ENCODE peak calls at places on chromosomes 7 and 10, in four cellular contexts. E is GM12891, L is GM12878, K is K562. P is an unnamed sample.

GRCh38 chr10:119908201-119908600 is 15.7 kb downstream of the SEC23IP start:
- DNase-seq in E (no peak), L (no peak), K (no peak), P (no peak)

GRCh38 chr10:7378602-7379403 is 32.0 kb downstream of the SFMBT2 start:
- DNase-seq in E (no peak), L (no peak), K (no peak), P (no peak)

GRCh38 chr7:105439174-105439893 is 50.6 kb upstream of the SRPK2 start:
- DNase-seq in E (no peak), L (no peak), K (peak), P (no peak)

GRCh38 chr10:88379575-88379974 is 203.5 kb downstream of the RNLS start:
- DNase-seq in E (no peak), L (no peak), K (no peak), P (peak)

GRCh38 chr7:1748076-1748750 is 78.1 kb downstream of the ELFN1 start:
- DNase-seq in E (no peak), L (no peak), K (no peak), P (no peak)

GRCh38 chr7:121107923-121108498 is 119.5 kb downstream of the CPED1 start:
- DNase-seq in E (no peak), L (peak), K (peak), P (peak)

GRCh38 chr10:42962902-42963231 is 114.0 kb upstream of the RET start:
- DNase-seq in E (no peak), L (no peak), K (no peak), P (no peak)

GRCh38 chr7:38410056-38410455 is 136.6 kb upstream of the TARP start:
- DNase-seq in E (no peak), L (no peak), K (no peak), P (no peak)

GRCh38 chr10:91163709-91164474 is 56.6 kb upstream of the PCGF5 start:
- DNase-seq in E (peak), L (no peak), K (peak), P (peak)

GRCh38 chr10:72011976-72012512 is 47.8 kb downstream of the CHST3 start:
- DNase-seq in E (no peak), L (no peak), K (no peak), P (no peak)

GRCh38 chr7:131921016-131921415 is 364.6 kb upstream of the PODXL start:
- DNase-seq in E (no peak), L (no peak), K (no peak), P (no peak)

GRCh38 chr10:129888784-129889616 is 75.1 kb downstream of the EBF3 start:
- DNase-seq in E (peak), L (no peak), K (peak), P (peak)

GRCh38 chr7:77368974-77369373 is 47.2 kb downstream of the GSAP start:
- DNase-seq in E (no peak), L (no peak), K (no peak), P (peak)

GRCh38 chr10:60901561-60902235 is 42.3 kb downstream of the RHOBTB1 start:
- DNase-seq in E (no peak), L (no peak), K (no peak), P (no peak)

GRCh38 chr10:47027108-47027811 is 116.0 kb downstream of the PTPN20 start:
- DNase-seq in E (no peak), L (no peak), K (no peak), P (no peak)

GRCh38 chr7:80047856-80048459 is 86.7 kb upstream of the GNAI1 start:
- DNase-seq in E (no peak), L (no peak), K (no peak), P (no peak)

GRCh38 chr10:22630229-22631174 is 83.9 kb downstream of the PIP4K2A start:
- DNase-seq in E (peak), L (peak), K (peak), P (peak)

GRCh38 chr7:3165681-3166580 is 122.3 kb upstream of the CARD11 start:
- DNase-seq in E (no peak), L (no peak), K (no peak), P (no peak)

GRCh38 chr10:122551450-122551849 is 9.1 kb upstream of the DMBT1 start:
- DNase-seq in E (no peak), L (no peak), K (no peak), P (no peak)

GRCh38 chr7:143519411-143520131 is 41.9 kb downstream of the TAS2R41 start:
- DNase-seq in E (no peak), L (no peak), K (no peak), P (no peak)

GRCh38 chr7:101402081-101402779 is 39.6 kb downstream of the COL26A1 start:
- DNase-seq in E (no peak), L (no peak), K (no peak), P (no peak)

GRCh38 chr7:33339074-33339805 is 209.9 kb downstream of the BBS9 start:
- DNase-seq in E (no peak), L (no peak), K (no peak), P (no peak)

GRCh38 chr7:141156446-141156845 is 82.6 kb downstream of the TMEM178B start:
- DNase-seq in E (no peak), L (no peak), K (no peak), P (no peak)

GRCh38 chr10:94349327-94349726 is 13.4 kb downstream of the NOC3L start:
- DNase-seq in E (no peak), L (no peak), K (no peak), P (no peak)

GRCh38 chr7:135466442-135467206 is 43.3 kb downstream of the CNOT4 start:
- DNase-seq in E (no peak), L (no peak), K (no peak), P (no peak)

GRCh38 chr7:150877545-150877944 is 25.2 kb downstream of the AOC1 start:
- DNase-seq in E (no peak), L (no peak), K (peak), P (no peak)

GRCh38 chr7:43039346-43039745 is 73.1 kb upstream of the HECW1 start:
- DNase-seq in E (no peak), L (no peak), K (no peak), P (no peak)

GRCh38 chr7:123191132-123191531 is 8.6 kb downstream of the SLC13A1 start:
- DNase-seq in E (no peak), L (no peak), K (no peak), P (no peak)

GRCh38 chr10:22027666-22028238 is 24.2 kb upstream of the DNAJC1 start:
- DNase-seq in E (no peak), L (no peak), K (no peak), P (no peak)

GRCh38 chr7:110442386-110442837 is 648.5 kb upstream of the LRRN3 start:
- DNase-seq in E (peak), L (no peak), K (peak), P (no peak)

GRCh38 chr10:67079126-67079525 is 153.3 kb downstream of the LRRTM3 start:
- DNase-seq in E (no peak), L (no peak), K (no peak), P (no peak)

GRCh38 chr7:36313607-36314006 is 76.1 kb upstream of the ANLN start:
- DNase-seq in E (no peak), L (no peak), K (no peak), P (no peak)

GRCh38 chr7:81158189-81158588 is 239.3 kb upstream of the SEMA3C start:
- DNase-seq in E (no peak), L (no peak), K (no peak), P (no peak)

GRCh38 chr7:28270536-28270935 is 89.9 kb upstream of the JAZF1 start:
- DNase-seq in E (no peak), L (no peak), K (no peak), P (no peak)

GRCh38 chr7:28272461-28272877 is 91.9 kb upstream of the JAZF1 start:
- DNase-seq in E (no peak), L (no peak), K (peak), P (peak)

GRCh38 chr7:28266377-28266776 is 85.8 kb upstream of the JAZF1 start:
- DNase-seq in E (no peak), L (no peak), K (no peak), P (no peak)

GRCh38 chr7:28267012-28267411 is 86.4 kb upstream of the JAZF1 start:
- DNase-seq in E (no peak), L (no peak), K (no peak), P (no peak)

GRCh38 chr7:28269700-28270361 is 89.2 kb upstream of the JAZF1 start:
- DNase-seq in E (no peak), L (no peak), K (no peak), P (no peak)
- TF ChIP-seq SPI1 in E (peak), L (peak), K (peak), P (peak)

GRCh38 chr10:79153753-79154152 is 85.0 kb downstream of the ZMIZ1 start:
- DNase-seq in E (no peak), L (no peak), K (no peak), P (no peak)
- TF ChIP-seq POLR2AphosphoS5 in E (no peak), L (no peak), K (no peak), P (no peak)

DNA sequence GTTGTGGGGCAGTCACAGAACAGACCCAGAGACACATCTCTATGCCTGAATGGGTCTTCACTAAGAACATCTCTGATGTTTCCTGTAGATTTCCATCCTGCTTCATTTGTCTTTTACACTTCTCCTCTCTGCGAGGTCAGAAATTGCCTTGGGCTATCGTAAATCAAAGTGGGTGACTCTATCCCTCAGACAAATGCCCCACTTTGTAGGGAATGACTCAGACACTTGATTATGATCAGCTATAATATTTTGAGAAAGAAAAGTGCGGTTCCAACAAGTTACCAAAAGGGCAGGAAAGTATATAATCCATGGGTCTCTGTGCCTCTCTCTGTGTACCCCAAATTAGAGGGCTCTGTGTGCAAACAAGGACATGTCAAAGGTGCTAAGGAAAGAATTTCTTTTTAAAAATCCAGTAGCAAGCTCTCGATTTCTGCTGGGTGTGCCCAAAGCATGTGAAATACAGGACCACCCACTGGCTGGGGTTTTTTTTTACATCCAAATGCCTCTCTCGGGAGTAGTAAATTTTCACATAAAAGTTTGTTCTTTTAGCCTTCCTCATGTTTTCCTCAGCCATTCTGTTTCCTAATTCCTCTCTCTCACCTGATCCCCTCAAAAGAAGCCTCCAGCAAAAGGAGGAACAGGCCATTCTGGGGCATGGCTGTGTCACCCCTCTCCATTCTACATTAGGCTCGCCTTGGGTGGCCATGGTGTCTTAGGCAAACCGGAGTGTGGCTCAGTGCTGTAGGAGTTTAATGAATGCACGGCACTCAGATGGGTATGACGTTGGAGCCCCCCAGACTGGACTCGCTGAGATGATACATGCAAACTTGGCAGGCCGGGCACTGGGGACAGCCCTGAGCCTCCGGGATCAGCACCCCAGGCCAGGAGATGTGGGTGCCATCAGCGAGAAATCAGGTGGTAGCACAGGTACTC is 6.3 kb upstream of the OPN4 start:
- DNase-seq in E (no peak), L (no peak), K (no peak), P (no peak)
- TF ChIP-seq SPI1 in E (no peak), L (no peak), K (no peak), P (no peak)

GRCh38 chr10:76082232-76082631 is 650.8 kb downstream of the LRMDA start:
- DNase-seq in E (no peak), L (no peak), K (no peak), P (no peak)

GRCh38 chr10:76080991-76081390 is 649.6 kb downstream of the LRMDA start:
- DNase-seq in E (no peak), L (no peak), K (no peak), P (no peak)

GRCh38 chr10:76080406-76080805 is 649.0 kb downstream of the LRMDA start:
- DNase-seq in E (no peak), L (no peak), K (no peak), P (no peak)

GRCh38 chr10:76085002-76085401 is 653.6 kb downstream of the LRMDA start:
- DNase-seq in E (no peak), L (no peak), K (no peak), P (no peak)

DNA sequence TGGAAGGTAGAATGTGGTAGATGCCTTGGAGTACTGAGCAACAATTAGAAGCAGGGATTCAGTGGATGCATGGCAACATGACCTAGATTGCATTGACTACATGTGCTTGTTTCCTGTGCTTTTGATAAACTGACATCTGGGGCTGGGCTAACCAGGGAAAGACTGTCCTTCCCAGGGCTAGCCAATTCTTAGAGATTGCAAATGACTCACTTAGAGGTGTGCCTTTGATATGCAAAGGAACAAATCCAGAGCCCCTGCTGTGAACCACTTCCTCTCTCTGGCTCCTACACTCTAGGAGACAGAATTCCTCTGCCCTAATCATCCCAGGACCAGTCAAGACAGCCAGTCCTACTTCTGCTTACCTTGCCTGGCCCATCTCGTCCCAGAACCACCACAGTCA is 651.5 kb downstream of the LRMDA start:
- DNase-seq in E (no peak), L (no peak), K (no peak), P (no peak)
- TF ChIP-seq POLR2AphosphoS5 in E (no peak), L (no peak), K (no peak), P (no peak)

GRCh38 chr10:104223304-104223703 is 8.9 kb downstream of the CFAP43 start:
- DNase-seq in E (no peak), L (no peak), K (no peak), P (no peak)

GRCh38 chr10:104218751-104219150 is 13.4 kb downstream of the CFAP43 start:
- DNase-seq in E (no peak), L (no peak), K (no peak), P (no peak)

GRCh38 chr10:104216631-104217030 is 15.5 kb downstream of the CFAP43 start:
- DNase-seq in E (no peak), L (no peak), K (no peak), P (no peak)

GRCh38 chr10:104220515-104220914 is 11.6 kb downstream of the CFAP43 start:
- DNase-seq in E (no peak), L (no peak), K (no peak), P (no peak)
- TF ChIP-seq SPI1 in E (no peak), L (no peak), K (no peak), P (no peak)

GRCh38 chr7:21200513-21200912 is 227.4 kb upstream of the SP4 start:
- DNase-seq in E (no peak), L (no peak), K (no peak), P (no peak)
- TF ChIP-seq POLR2AphosphoS5 in E (no peak), L (no peak), K (no peak), P (no peak)

GRCh38 chr7:128920913-128921582 is 10.5 kb upstream of the KCP start:
- DNase-seq in E (no peak), L (no peak), K (no peak), P (no peak)
- TF ChIP-seq SPI1 in E (no peak), L (no peak), K (no peak), P (no peak)

DNA sequence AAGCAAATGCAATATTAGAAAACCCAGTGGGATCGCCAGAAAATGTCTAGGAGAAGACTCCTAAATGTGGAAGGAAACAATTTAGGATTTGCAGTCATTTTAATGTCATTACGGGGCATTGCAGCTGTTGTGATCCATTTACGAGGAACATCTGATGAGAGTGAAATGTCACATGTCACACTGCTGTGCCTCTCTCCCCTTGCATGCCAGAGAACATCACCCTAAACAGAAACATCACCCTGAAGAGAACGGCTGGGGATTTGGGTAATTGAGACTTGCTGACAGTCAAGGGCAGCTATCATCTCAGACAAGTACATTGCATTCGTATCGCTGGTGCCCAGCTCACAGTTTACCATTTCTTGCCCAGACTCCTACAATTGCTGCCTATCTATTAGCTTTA is 785.7 kb upstream of the POM121L12 start:
- DNase-seq in E (no peak), L (no peak), K (no peak), P (no peak)
- TF ChIP-seq POLR2AphosphoS5 in E (no peak), L (no peak), K (no peak), P (no peak)